ENCODE peak calls at places on chromosome 11, in four cellular contexts. B, F, Q and O are unnamed samples.

GRCh38 chr11:9187616-9188015 is 77.5 kb downstream of the DENND5A start:
- DNase-seq in F (no peak), Q (no peak), B (no peak), O (no peak)

GRCh38 chr11:84673753-84674152 is 953.4 kb downstream of the DLG2 start:
- DNase-seq in B (no peak), F (no peak), Q (no peak), O (no peak)

GRCh38 chr11:119361056-119361787 is 14.7 kb upstream of the MFRP start:
- DNase-seq in Q (no peak), B (peak; percentile 87), F (no peak), O (peak; percentile 90)

GRCh38 chr11:8285228-8285627 is 21.6 kb upstream of the LMO1 start:
- DNase-seq in Q (no peak), B (no peak), F (no peak), O (no peak)

GRCh38 chr11:40986320-40986719 is 473.1 kb downstream of the LRRC4C start:
- DNase-seq in Q (no peak), B (peak; percentile 56), F (no peak), O (no peak)

GRCh38 chr11:2578006-2578933 is 121.5 kb downstream of the KCNQ1OT1 start:
- DNase-seq in F (peak; percentile 65), Q (no peak), B (no peak), O (no peak)

GRCh38 chr11:6892400-6892799 is at the start of gene OR2D2:
- DNase-seq in B (no peak), Q (no peak), F (no peak), O (no peak)

GRCh38 chr11:10275714-10276113 is 18.3 kb downstream of the SBF2 start:
- DNase-seq in F (no peak), Q (no peak), B (peak; percentile 51), O (no peak)

GRCh38 chr11:76799061-76799804 is 16.1 kb downstream of the TSKU start:
- DNase-seq in F (peak; percentile 95), B (peak; percentile 47), Q (peak; percentile 52), O (no peak)